ENCODE peak calls at places on chromosomes 7 and 10, in ten cellular contexts. A is dorsolateral prefrontal cortex; K is neural progenitor cell; T is cardiac muscle cell; N is A549; B is hepatocyte; O is ascending aorta; X is lower lobe of right lung; Q is CD4-positive, alpha-beta T cell; P is heart right ventricle. U is an unnamed sample.

GRCh38 chr7:109751241-109751640 is 1181.6 kb downstream of the DNAJB9 start:
- DNase-seq in T (no peak), N (peak; percentile 34), A (no peak), Q (no peak), K (no peak), X (no peak), O (no peak), B (no peak), P (no peak), U (peak; percentile 3)

GRCh38 chr10:49140306-49141175 is 6.7 kb upstream of the FAM170B start:
- DNase-seq in K (no peak), A (no peak), X (no peak), Q (no peak), T (no peak), O (no peak), P (no peak), N (no peak), B (no peak), U (no peak)

GRCh38 chr7:35736725-35737124 is 41.8 kb upstream of the HERPUD2 start:
- DNase-seq in A (no peak), P (no peak), K (no peak), N (no peak), Q (no peak), T (no peak), X (no peak), O (no peak), B (peak; percentile 53), U (no peak)

GRCh38 chr10:35415505-35415904 is 79.2 kb downstream of the CCNY start:
- DNase-seq in Q (no peak), N (no peak), O (no peak), T (no peak), A (no peak), P (no peak), B (no peak), K (no peak), X (no peak), U (no peak)

GRCh38 chr10:527416-527815 is 162.1 kb downstream of the DIP2C start:
- DNase-seq in B (no peak), P (no peak), N (no peak), T (no peak), K (no peak), Q (no peak), X (no peak), O (no peak), A (no peak), U (no peak)

GRCh38 chr7:134781171-134781570 is 1.7 kb downstream of the CALD1 start:
- DNase-seq in O (no peak), A (no peak), T (no peak), B (no peak), X (no peak), Q (no peak), N (no peak), K (no peak), P (no peak), U (no peak)

GRCh38 chr10:72638586-72639440 is 12.9 kb upstream of the MICU1 start:
- DNase-seq in K (no peak), Q (no peak), B (peak; percentile 30), O (no peak), P (no peak), X (no peak), N (peak; percentile 80), A (no peak), T (no peak), U (no peak)

GRCh38 chr7:18494821-18495408 is 634 bp upstream of the HDAC9 start:
- DNase-seq in T (peak; percentile 39), P (no peak), O (no peak), B (no peak), K (no peak), X (no peak), N (no peak), A (peak; percentile 31), Q (no peak), U (peak; percentile 49)

GRCh38 chr7:50327443-50327842 is 22.9 kb downstream of the IKZF1 start:
- DNase-seq in O (no peak), Q (no peak), B (no peak), P (no peak), X (no peak), A (no peak), K (no peak), N (no peak), T (no peak), U (no peak)
- H3K27ac ChIP-seq in O (no peak overlapping the region), Q (peak overlapping the region; percentile 43), B (no peak overlapping the region), P (no peak overlapping the region), X (no peak overlapping the region), A (no peak overlapping the region), K (no peak overlapping the region), N (no peak overlapping the region), T (no peak overlapping the region), U (no peak overlapping the region)

GRCh38 chr7:65250697-65251395 is 122.8 kb upstream of the ZNF92 start:
- DNase-seq in X (no peak), O (no peak), B (no peak), N (no peak), P (no peak), A (no peak), T (no peak), Q (no peak), K (no peak), U (no peak)

GRCh38 chr7:65247491-65247890 is 126.2 kb upstream of the ZNF92 start:
- DNase-seq in O (no peak), A (no peak), K (no peak), T (no peak), N (no peak), B (no peak), P (no peak), Q (no peak), X (no peak), U (no peak)

GRCh38 chr7:65250216-65250615 is 123.4 kb upstream of the ZNF92 start:
- DNase-seq in T (no peak), Q (no peak), O (no peak), N (no peak), B (no peak), X (no peak), K (no peak), A (no peak), P (no peak), U (no peak)

GRCh38 chr7:65254061-65254460 is 119.6 kb upstream of the ZNF92 start:
- DNase-seq in X (no peak), N (no peak), Q (no peak), T (no peak), A (no peak), O (no peak), B (no peak), K (no peak), P (no peak), U (no peak)

GRCh38 chr7:65251851-65252620 is 121.6 kb upstream of the ZNF92 start:
- DNase-seq in X (peak; percentile 78), P (peak; percentile 40), K (peak; percentile 89), O (no peak), T (peak; percentile 80), Q (no peak), N (peak; percentile 63), B (peak; percentile 85), A (peak; percentile 56), U (peak; percentile 57)
- H3K27ac ChIP-seq in X (peak overlapping the region; percentile 53), P (peak overlapping the region; percentile 43), K (no peak overlapping the region), O (no peak overlapping the region), T (peak overlapping the region; percentile 26), Q (no peak overlapping the region), N (peak overlapping the region; percentile 65), B (peak overlapping the region; percentile 77), A (peak overlapping the region; percentile 62), U (no peak overlapping the region)

GRCh38 chr10:89592539-89592938 is 52.5 kb downstream of the PANK1 start:
- DNase-seq in P (no peak), Q (no peak), B (no peak), T (no peak), N (no peak), O (no peak), K (no peak), A (no peak), X (no peak), U (no peak)

GRCh38 chr10:89593043-89593442 is 52.0 kb downstream of the PANK1 start:
- DNase-seq in T (no peak), Q (no peak), B (no peak), P (no peak), K (no peak), A (no peak), X (no peak), O (no peak), N (no peak), U (no peak)

GRCh38 chr10:89591111-89591795 is 53.8 kb downstream of the PANK1 start:
- DNase-seq in N (no peak), B (peak; percentile 13), Q (no peak), X (no peak), A (no peak), O (no peak), K (no peak), T (no peak), P (peak; percentile 23), U (peak; percentile 51)

GRCh38 chr10:89590326-89590725 is 54.7 kb downstream of the PANK1 start:
- DNase-seq in K (no peak), X (no peak), Q (no peak), N (no peak), B (no peak), P (no peak), O (no peak), A (no peak), T (no peak), U (no peak)

DNA sequence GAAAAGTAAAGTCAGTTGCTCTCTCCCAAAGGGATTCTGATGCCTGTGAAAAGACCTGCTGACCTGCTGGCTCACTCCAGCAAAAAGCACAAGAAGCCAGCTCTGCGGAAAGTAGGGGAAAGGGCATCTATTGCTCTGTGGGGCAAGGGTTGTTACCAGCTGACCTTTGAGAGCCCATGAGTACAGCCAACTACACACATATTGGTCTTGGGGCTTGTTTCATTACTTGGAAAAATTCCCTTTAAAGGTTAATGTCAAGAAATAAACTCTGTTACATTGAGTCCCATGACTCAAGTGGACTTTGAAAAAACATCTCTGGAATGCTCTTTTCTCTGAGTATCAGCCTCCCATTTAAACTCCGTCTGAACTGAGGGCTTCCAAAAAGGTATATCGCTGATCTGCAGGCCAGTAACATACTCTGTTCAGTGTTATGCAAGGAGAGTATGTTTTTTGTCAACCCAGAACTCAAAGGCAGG is 53.2 kb downstream of the PANK1 start:
- DNase-seq in B (peak; percentile 65), Q (no peak), X (no peak), K (no peak), N (no peak), P (peak; percentile 13), O (no peak), A (no peak), T (peak; percentile 58), U (peak; percentile 43)
- H3K27ac ChIP-seq in B (peak overlapping the region; percentile 83), Q (no peak overlapping the region), X (no peak overlapping the region), K (peak overlapping the region; percentile 23), N (no peak overlapping the region), P (peak overlapping the region; percentile 77), O (peak overlapping the region; percentile 47), A (no peak overlapping the region), T (peak overlapping the region; percentile 97), U (no peak overlapping the region)

GRCh38 chr10:34281661-34282060 is 533.4 kb downstream of the PARD3 start:
- DNase-seq in A (no peak), X (no peak), O (no peak), K (no peak), Q (no peak), P (no peak), T (no peak), N (no peak), B (no peak), U (no peak)

GRCh38 chr10:34282186-34282585 is 532.9 kb downstream of the PARD3 start:
- DNase-seq in Q (no peak), T (no peak), X (no peak), B (no peak), O (no peak), K (no peak), A (no peak), N (no peak), P (no peak), U (no peak)

GRCh38 chr10:34286136-34286739 is 528.9 kb downstream of the PARD3 start:
- DNase-seq in A (no peak), T (no peak), Q (no peak), K (no peak), X (no peak), P (no peak), B (no peak), N (no peak), O (no peak), U (peak; percentile 62)

GRCh38 chr10:34275626-34276025 is 539.5 kb downstream of the PARD3 start:
- DNase-seq in O (no peak), Q (no peak), A (no peak), T (no peak), N (no peak), B (no peak), X (no peak), K (no peak), P (no peak), U (no peak)

DNA sequence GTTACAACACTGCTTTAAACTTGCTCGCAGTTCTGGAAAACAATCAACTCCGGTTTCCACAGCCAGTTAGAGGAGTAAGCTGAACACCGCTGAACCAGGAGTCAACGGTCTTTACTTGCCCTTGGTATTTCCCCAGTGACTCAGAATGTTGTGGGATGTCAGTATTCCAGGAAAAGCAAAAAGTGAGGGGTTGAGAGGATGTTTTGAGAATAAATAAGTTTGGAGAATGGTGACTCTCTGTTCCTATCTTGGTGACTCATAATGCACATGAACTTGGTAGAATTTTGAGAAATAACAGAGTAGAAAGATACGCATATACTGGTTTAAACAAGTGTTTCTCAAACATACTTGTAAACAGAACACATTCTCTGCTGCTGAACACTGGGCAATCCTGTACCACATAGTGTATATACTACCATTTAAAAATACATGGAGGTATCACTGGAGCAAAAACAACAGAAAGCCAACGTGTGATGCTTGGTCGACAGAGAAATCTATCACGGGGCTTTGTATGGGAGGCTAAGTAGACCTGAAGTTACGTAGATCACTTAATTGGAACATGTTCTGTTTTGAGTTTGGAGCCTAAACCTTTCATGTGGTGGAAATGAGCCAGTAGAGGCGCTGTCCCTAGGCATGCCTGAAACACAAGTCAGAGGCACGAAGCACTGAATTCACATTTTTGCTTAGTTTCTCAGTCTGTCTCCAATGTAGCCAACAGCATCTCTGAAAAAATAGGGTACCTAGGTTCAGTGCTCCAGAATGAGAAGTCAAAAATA is 534.3 kb downstream of the PARD3 start:
- DNase-seq in P (no peak), T (no peak), B (peak; percentile 61), O (no peak), Q (no peak), X (no peak), K (peak; percentile 17), A (no peak), N (peak; percentile 35), U (peak; percentile 99)
- H3K27ac ChIP-seq in P (no peak overlapping the region), T (no peak overlapping the region), B (peak overlapping the region; percentile 73), O (peak overlapping the region; percentile 74), Q (no peak overlapping the region), X (no peak overlapping the region), K (no peak overlapping the region), A (no peak overlapping the region), N (peak overlapping the region; percentile 66), U (peak overlapping the region; percentile 80)

U was measured in mesenchymal stem cell.